ENCODE peak calls at places on chromosome 1, in ten cellular contexts. U, K, E, H, Z, V, C, P, N and I are unnamed samples.

GRCh38 chr1:156862602-156863599 is 2.2 kb downstream of the NTRK1 start:
- DNase-seq in E (no peak), H (no peak), C (no peak), N (no peak), K (no peak), P (no peak), Z (no peak), V (no peak), U (no peak), I (no peak)

GRCh38 chr1:189987509-189987908 is 490.2 kb downstream of the BRINP3 start:
- DNase-seq in E (no peak), Z (no peak), C (no peak), U (no peak), N (no peak), K (no peak), H (no peak), P (no peak), V (no peak), I (no peak)

GRCh38 chr1:197774691-197775281 is 494 bp downstream of the DENND1B start:
- DNase-seq in H (peak; percentile 22), N (peak; percentile 56), P (peak; percentile 31), K (no peak), U (peak; percentile 22), E (peak; percentile 62), C (peak; percentile 51), Z (peak; percentile 55), V (peak; percentile 32), I (peak; percentile 48)

GRCh38 chr1:202585591-202585934 is 124.7 kb downstream of the SYT2 start:
- DNase-seq in U (no peak), Z (no peak), C (no peak), N (peak; percentile 76), V (no peak), P (no peak), H (no peak), E (no peak), K (no peak), I (no peak)

GRCh38 chr1:228862542-228863505 is 127.5 kb downstream of the RHOU start:
- DNase-seq in V (no peak), N (no peak), Z (no peak), H (no peak), C (no peak), P (no peak), E (no peak), U (no peak), K (no peak), I (no peak)

GRCh38 chr1:56258395-56258794 is 321.0 kb downstream of the PLPP3 start:
- DNase-seq in H (no peak), U (no peak), E (no peak), K (no peak), P (no peak), V (peak; percentile 22), N (no peak), Z (no peak), C (no peak), I (no peak)

GRCh38 chr1:236011641-236012040 is 53.2 kb downstream of the NID1 start:
- DNase-seq in H (no peak), U (no peak), C (no peak), E (no peak), P (no peak), V (no peak), Z (no peak), K (no peak), N (no peak), I (no peak)

GRCh38 chr1:59062743-59063142 is 234.2 kb upstream of the FGGY start:
- DNase-seq in K (no peak), Z (peak; percentile 73), H (peak; percentile 49), E (peak; percentile 51), U (no peak), N (peak; percentile 65), P (no peak), C (no peak), V (no peak), I (no peak)

GRCh38 chr1:209202826-209203439 is 380.6 kb upstream of the CAMK1G start:
- DNase-seq in H (peak; percentile 36), N (peak; percentile 64), P (no peak), K (peak; percentile 20), C (no peak), V (peak; percentile 59), Z (peak; percentile 9), E (peak; percentile 60), U (no peak), I (no peak)

GRCh38 chr1:184082541-184082940 is 31.0 kb downstream of the TSEN15 start:
- DNase-seq in N (no peak), P (no peak), C (no peak), V (no peak), H (no peak), K (no peak), U (no peak), Z (no peak), E (no peak), I (no peak)

GRCh38 chr1:182149411-182149965 is 88.0 kb upstream of the ZNF648 start:
- DNase-seq in Z (peak; percentile 47), N (peak; percentile 78), C (no peak), K (peak; percentile 91), H (peak; percentile 4), P (no peak), U (peak; percentile 69), E (peak; percentile 59), V (no peak), I (peak; percentile 44)

GRCh38 chr1:19307804-19308508 is 4.0 kb downstream of the AKR7A2 start:
- DNase-seq in H (no peak), V (no peak), Z (no peak), E (no peak), U (no peak), K (no peak), N (no peak), C (no peak), P (no peak), I (peak; percentile 28)

GRCh38 chr1:171062902-171063301 is 27.8 kb upstream of the FMO3 start:
- DNase-seq in N (no peak), V (no peak), Z (no peak), K (no peak), P (no peak), H (no peak), C (no peak), U (no peak), E (no peak), I (no peak)

GRCh38 chr1:44853201-44853600 is 10.1 kb upstream of the PTCH2 start:
- DNase-seq in Z (no peak), N (no peak), E (no peak), V (no peak), C (no peak), K (no peak), P (no peak), H (no peak), U (no peak), I (no peak)

GRCh38 chr1:164895026-164895907 is 336.3 kb downstream of the PBX1 start:
- DNase-seq in C (no peak), K (no peak), H (no peak), N (no peak), U (no peak), P (no peak), V (no peak), Z (no peak), E (no peak), I (no peak)

GRCh38 chr1:21319447-21320407 is 29.5 kb upstream of the ECE1 start:
- DNase-seq in Z (no peak), E (peak; percentile 70), U (no peak), H (no peak), N (no peak), K (no peak), V (no peak), C (no peak), P (no peak), I (no peak)

GRCh38 chr1:39332291-39332690 is 127.8 kb downstream of the MACF1 start:
- DNase-seq in P (no peak), C (no peak), N (peak; percentile 40), V (no peak), H (no peak), U (no peak), Z (no peak), K (no peak), E (no peak), I (no peak)

GRCh38 chr1:187092104-187092503 is 263.4 kb downstream of the PLA2G4A start:
- DNase-seq in E (no peak), V (no peak), Z (no peak), U (no peak), P (no peak), K (no peak), H (no peak), C (no peak), N (no peak), I (no peak)

GRCh38 chr1:70819785-70820184 is 227.8 kb downstream of the PTGER3 start:
- DNase-seq in N (no peak), C (no peak), U (no peak), P (no peak), H (no peak), E (no peak), V (no peak), Z (no peak), K (no peak), I (no peak)

GRCh38 chr1:52636701-52637695 is 4.0 kb downstream of the SHISAL2A start:
- DNase-seq in N (peak; percentile 27), P (peak; percentile 47), Z (no peak), H (peak; percentile 38), E (no peak), K (no peak), C (no peak), U (no peak), V (no peak), I (no peak)

GRCh38 chr1:33237579-33237978 is 18.7 kb upstream of the ZNF362 start:
- DNase-seq in K (no peak), H (no peak), P (no peak), U (no peak), E (no peak), V (no peak), N (no peak), Z (no peak), C (no peak), I (no peak)

GRCh38 chr1:10520497-10520896 is 45.7 kb downstream of the PEX14 start:
- DNase-seq in E (no peak), V (no peak), P (no peak), K (no peak), Z (no peak), N (no peak), U (no peak), H (no peak), C (no peak), I (no peak)